ENCODE peak calls at places on chromosomes 13 and 19, in seven cellular contexts. C is Panc1, S is brain microvascular endothelial cell, L is bronchial epithelial cell, D is heart right ventricle, U is thoracic aorta, P is BE2C. A is an unnamed sample. For H3K27me3, the result is how much of the 10 kb centered on the place peaks cover.

GRCh38 chr13:36862002-36862706 is 43.1 kb downstream of the RFXAP start:
- DNase-seq in U (no peak), P (no peak), D (no peak), S (no peak), C (no peak), L (peak), A (no peak)

GRCh38 chr13:40485611-40486517 is 180.6 kb downstream of the FOXO1 start:
- DNase-seq in P (no peak), D (no peak), U (no peak), C (no peak), L (no peak), S (no peak), A (no peak)

GRCh38 chr19:33675501-33676124 is 53.9 kb downstream of the CHST8 start:
- DNase-seq in D (no peak), L (no peak), C (no peak), S (no peak), P (no peak), U (no peak), A (no peak)

GRCh38 chr19:3557461-3558248 is at the start of gene MFSD12:
- DNase-seq in D (peak), S (peak), L (peak), C (no peak), U (peak), P (peak), A (peak)

GRCh38 chr19:47587295-47587694 is 14.3 kb upstream of the ZNF541 start:
- DNase-seq in S (no peak), C (no peak), U (no peak), P (no peak), D (no peak), L (peak), A (no peak)

GRCh38 chr19:18262917-18263316 is 11.3 kb downstream of the IQCN start:
- DNase-seq in P (no peak), C (no peak), D (no peak), L (no peak), U (no peak), S (peak), A (no peak)

GRCh38 chr13:108560092-108560491 is 69.3 kb upstream of the MYO16 start:
- DNase-seq in S (no peak), U (no peak), P (no peak), L (no peak), C (no peak), D (no peak), A (no peak)

GRCh38 chr13:77325371-77325941 is 1.4 kb downstream of the MYCBP2 start:
- DNase-seq in C (no peak), S (no peak), P (no peak), U (no peak), L (peak), D (no peak), A (no peak)

GRCh38 chr13:42574435-42575311 is 721 bp downstream of the TNFSF11 start:
- DNase-seq in L (peak), P (no peak), C (no peak), S (no peak), D (no peak), U (no peak), A (no peak)

GRCh38 chr19:3783660-3784584 is 2.3 kb downstream of the MATK start:
- DNase-seq in S (no peak), D (no peak), U (no peak), P (peak), C (no peak), L (no peak), A (no peak)

GRCh38 chr13:97125051-97125809 is 96.9 kb upstream of the MBNL2 start:
- DNase-seq in P (peak), D (no peak), C (no peak), S (peak), L (peak), U (no peak), A (no peak)

GRCh38 chr13:97434417-97435296 is 688 bp downstream of the RAP2A start:
- DNase-seq in C (no peak), D (peak), P (peak), S (peak), L (peak), U (no peak), A (peak)

GRCh38 chr19:7676376-7676775 is 514 bp upstream of the MCEMP1 start:
- DNase-seq in D (no peak), U (no peak), L (no peak), C (no peak), S (no peak), P (no peak), A (no peak)

GRCh38 chr13:30143671-30144400 is 163.5 kb downstream of the KATNAL1 start:
- DNase-seq in U (no peak), S (peak), D (no peak), P (no peak), C (no peak), L (peak), A (no peak)

GRCh38 chr13:102913924-102914628 is 68.2 kb downstream of the ERCC5 start:
- DNase-seq in P (no peak), L (peak), U (no peak), C (no peak), S (no peak), D (no peak), A (no peak)

GRCh38 chr19:47225746-47226425 is 5.1 kb downstream of the BBC3 start:
- DNase-seq in S (peak), P (peak), C (no peak), U (peak), D (peak), L (peak), A (peak)

GRCh38 chr13:114148521-114148855 is 16.1 kb upstream of the RASA3 start:
- DNase-seq in U (no peak), S (no peak), P (no peak), L (no peak), D (no peak), C (no peak), A (no peak)

GRCh38 chr13:94860981-94861407 is 148.6 kb upstream of the SOX21 start:
- DNase-seq in D (no peak), P (no peak), U (no peak), L (peak), S (peak), C (no peak), A (no peak)

GRCh38 chr13:24270639-24271131 is 38.7 kb upstream of the C1QTNF9 start:
- DNase-seq in D (peak), U (no peak), S (peak), C (no peak), P (no peak), L (peak), A (no peak)

GRCh38 chr13:100674363-100674847 is at the start of gene TMTC4:
- DNase-seq in S (no peak), U (no peak), L (no peak), C (no peak), D (no peak), P (no peak), A (no peak)

GRCh38 chr13:30306762-30307193 is 573 bp downstream of the KATNAL1 start:
- DNase-seq in P (peak), D (peak), S (peak), C (no peak), L (peak), U (peak), A (peak)

GRCh38 chr13:36370108-36370429 is 23.9 kb upstream of the SPART start:
- DNase-seq in D (peak), L (no peak), S (no peak), P (no peak), C (no peak), U (no peak), A (no peak)

GRCh38 chr13:29958476-29958875 is 108.1 kb upstream of the UBL3 start:
- DNase-seq in S (no peak), P (no peak), D (no peak), C (no peak), L (no peak), U (no peak), A (no peak)

GRCh38 chr13:50592412-50593145 is 250.9 kb downstream of the DLEU7 start:
- DNase-seq in P (no peak), L (peak), S (no peak), D (no peak), U (no peak), C (peak), A (no peak)

GRCh38 chr19:14139944-14140343 is 3.6 kb upstream of the ASF1B start:
- DNase-seq in U (no peak), L (no peak), S (no peak), C (no peak), P (no peak), D (no peak), A (no peak)

GRCh38 chr19:22832031-22832762 is at the start of gene ZNF723:
- DNase-seq in D (no peak), C (no peak), P (no peak), L (no peak), U (no peak), S (no peak), A (no peak)

GRCh38 chr19:9914315-9915207 is 21.8 kb downstream of the OLFM2 start:
- DNase-seq in C (no peak), S (peak), P (peak), U (no peak), D (peak), L (peak), A (no peak)

GRCh38 chr19:19050104-19050503 is 13.7 kb upstream of the SLC25A42 start:
- DNase-seq in U (no peak), D (no peak), C (no peak), L (peak), S (no peak), P (no peak), A (no peak)

GRCh38 chr19:34667349-34668076 is 9.4 kb downstream of the SCGB2B2 start:
- DNase-seq in L (no peak), U (no peak), P (no peak), S (no peak), C (no peak), D (no peak), A (no peak)

GRCh38 chr19:44754743-44755066 is 6.2 kb downstream of the BCL3 start:
- DNase-seq in P (no peak), L (no peak), S (no peak), U (no peak), D (no peak), C (no peak), A (no peak)
- H3K27me3 ChIP-seq in P (under half), L (under half), S (under half), U (under half), D (under half), C (under half), A (under half)

GRCh38 chr19:45967246-45967645 is 6.4 kb downstream of the NOVA2 start:
- DNase-seq in S (no peak), U (no peak), C (no peak), L (no peak), D (no peak), P (no peak), A (no peak)

GRCh38 chr19:45971260-45971902 is 2.3 kb downstream of the NOVA2 start:
- DNase-seq in C (no peak), S (no peak), P (no peak), U (no peak), D (peak), L (no peak), A (no peak)

GRCh38 chr19:45972081-45972943 is 1.4 kb downstream of the NOVA2 start:
- DNase-seq in P (no peak), U (no peak), D (peak), S (no peak), L (peak), C (no peak), A (no peak)

GRCh38 chr19:45968626-45969025 is 5.0 kb downstream of the NOVA2 start:
- DNase-seq in D (no peak), U (no peak), S (no peak), P (no peak), C (no peak), L (peak), A (no peak)

DNA sequence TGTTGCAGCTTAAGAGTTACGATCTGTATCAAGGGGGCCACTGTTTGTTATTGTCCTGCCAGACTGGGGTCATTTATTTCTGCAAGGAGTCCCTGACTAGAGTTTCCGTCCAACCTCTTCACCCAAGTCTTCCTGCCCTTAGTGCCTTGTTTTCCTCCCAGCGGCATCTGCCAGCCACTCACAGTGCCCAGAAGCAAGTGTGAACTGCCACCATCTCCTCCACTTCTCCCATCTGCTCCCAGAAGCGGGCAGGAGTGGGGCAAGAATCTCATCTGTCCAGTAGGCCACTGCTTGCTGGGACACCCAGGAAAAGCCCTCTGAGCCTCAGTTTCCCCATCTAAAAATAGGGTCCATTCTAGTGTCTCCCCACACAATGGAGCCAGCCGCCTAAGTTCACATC is 4.0 kb downstream of the NOVA2 start:
- DNase-seq in S (no peak), D (no peak), L (no peak), C (no peak), P (no peak), U (no peak), A (no peak)
- H3K27me3 ChIP-seq in S (under half), D (under half), L (under half), C (under half), P (under half), U (under half), A (under half)

GRCh38 chr13:20191311-20191901 is 1.3 kb downstream of the GJB2 start:
- DNase-seq in L (no peak), S (no peak), P (no peak), U (no peak), C (no peak), D (no peak), A (peak)

GRCh38 chr13:20192470-20193141 is at the start of gene GJB2:
- DNase-seq in U (no peak), P (no peak), C (no peak), S (no peak), L (no peak), D (no peak), A (no peak)

GRCh38 chr13:20193142-20193923 is 595 bp upstream of the GJB2 start:
- DNase-seq in P (no peak), C (no peak), U (no peak), D (no peak), S (no peak), L (no peak), A (peak)

GRCh38 chr13:20190481-20191310 is 2.0 kb downstream of the GJB2 start:
- DNase-seq in C (no peak), U (no peak), P (no peak), L (peak), D (no peak), S (peak), A (peak)

DNA sequence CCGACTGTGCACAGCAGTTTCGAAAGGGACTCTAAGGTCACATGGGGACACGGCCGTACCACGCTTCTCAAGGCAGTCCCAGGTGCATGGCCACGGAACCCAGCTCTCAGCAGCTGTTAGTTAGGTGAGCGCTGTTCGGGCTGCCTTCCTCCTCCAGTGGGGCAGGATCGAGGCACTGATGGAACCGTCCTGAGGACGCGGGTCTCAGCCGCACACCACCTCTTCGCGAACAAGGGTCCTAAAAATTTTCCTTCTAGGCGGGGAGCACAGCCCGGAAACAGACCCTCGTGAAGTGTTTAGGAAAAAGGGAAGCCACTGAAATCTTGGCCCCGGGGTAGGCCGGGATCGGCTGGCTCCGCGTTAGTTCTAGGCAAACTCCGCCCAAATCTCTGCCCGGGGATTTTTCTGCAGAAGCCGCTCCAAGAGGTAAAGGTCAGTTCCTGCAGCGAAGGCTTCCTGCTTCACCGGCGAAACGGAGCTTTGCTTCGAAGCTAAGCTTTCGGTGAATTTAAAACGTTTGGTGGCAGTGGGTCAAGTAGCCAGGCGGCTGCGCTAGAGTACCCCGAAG is 752 bp downstream of the GJB2 start:
- DNase-seq in C (no peak), L (no peak), U (no peak), D (no peak), P (no peak), S (no peak), A (peak)
- H3K27me3 ChIP-seq in C (under half), L (under half), U (under half), D (half or more), P (half or more), S (half or more), A (under half)

GRCh38 chr19:50911206-50912101 is at the start of gene KLK4:
- DNase-seq in U (no peak), D (no peak), L (no peak), C (no peak), P (no peak), S (no peak), A (no peak)
- H3K27me3 ChIP-seq in U (under half), D (half or more), L (under half), C (under half), P (under half), S (under half), A (under half)

GRCh38 chr13:27962982-27963381 is 6.1 kb downstream of the CDX2 start:
- DNase-seq in D (no peak), C (no peak), L (no peak), U (no peak), P (no peak), S (no peak), A (no peak)

GRCh38 chr13:27965740-27966640 is 3.1 kb downstream of the CDX2 start:
- DNase-seq in P (no peak), L (no peak), U (no peak), S (no peak), C (no peak), D (no peak), A (no peak)

GRCh38 chr13:27966641-27967202 is 2.4 kb downstream of the CDX2 start:
- DNase-seq in U (no peak), P (no peak), S (no peak), L (no peak), C (no peak), D (no peak), A (no peak)

GRCh38 chr13:27965343-27965739 is 3.8 kb downstream of the CDX2 start:
- DNase-seq in D (no peak), L (no peak), P (no peak), C (no peak), U (no peak), S (no peak), A (no peak)

DNA sequence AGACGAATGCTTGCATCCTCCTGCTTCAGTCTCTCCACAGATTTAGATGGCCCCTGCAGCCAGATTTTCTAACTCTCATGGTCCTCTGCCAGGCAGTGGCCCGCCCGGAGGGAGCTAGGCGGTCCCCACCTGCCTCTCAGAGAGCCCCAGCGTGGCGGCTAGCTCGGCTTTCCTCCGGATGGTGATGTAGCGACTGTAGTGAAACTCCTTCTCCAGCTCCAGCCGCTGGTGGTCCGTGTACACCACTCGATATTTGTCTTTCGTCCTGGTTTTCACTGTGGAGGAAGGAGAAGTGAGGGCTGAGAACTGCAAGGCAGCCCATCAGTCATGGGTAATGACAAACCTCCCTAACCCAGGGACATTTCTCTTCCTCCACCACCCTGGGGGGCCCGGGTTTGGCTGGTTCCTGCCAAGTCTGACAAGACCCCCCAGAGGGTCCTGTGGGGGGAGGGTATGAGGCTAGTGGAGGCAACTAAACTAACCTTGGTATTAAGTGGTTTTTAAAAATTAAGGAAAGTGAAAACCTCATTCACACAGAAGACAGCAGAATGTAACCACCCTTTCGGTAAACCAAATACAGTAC is 4.3 kb downstream of the CDX2 start:
- DNase-seq in P (no peak), U (no peak), L (no peak), C (no peak), S (no peak), D (no peak), A (no peak)
- H3K27me3 ChIP-seq in P (half or more), U (under half), L (half or more), C (under half), S (half or more), D (half or more), A (half or more)

GRCh38 chr19:1765182-1765903 is 12.0 kb downstream of the ONECUT3 start:
- DNase-seq in D (no peak), S (no peak), P (no peak), U (no peak), C (no peak), L (no peak), A (no peak)

GRCh38 chr19:1762243-1763140 is 9.2 kb downstream of the ONECUT3 start:
- DNase-seq in L (no peak), U (no peak), C (no peak), P (no peak), D (no peak), S (no peak), A (no peak)

GRCh38 chr19:1761528-1762242 is 8.4 kb downstream of the ONECUT3 start:
- DNase-seq in C (no peak), L (no peak), D (no peak), S (no peak), P (no peak), U (no peak), A (no peak)

GRCh38 chr19:1764293-1764683 is 11.0 kb downstream of the ONECUT3 start:
- DNase-seq in U (no peak), S (no peak), C (no peak), P (no peak), D (no peak), L (no peak), A (no peak)

DNA sequence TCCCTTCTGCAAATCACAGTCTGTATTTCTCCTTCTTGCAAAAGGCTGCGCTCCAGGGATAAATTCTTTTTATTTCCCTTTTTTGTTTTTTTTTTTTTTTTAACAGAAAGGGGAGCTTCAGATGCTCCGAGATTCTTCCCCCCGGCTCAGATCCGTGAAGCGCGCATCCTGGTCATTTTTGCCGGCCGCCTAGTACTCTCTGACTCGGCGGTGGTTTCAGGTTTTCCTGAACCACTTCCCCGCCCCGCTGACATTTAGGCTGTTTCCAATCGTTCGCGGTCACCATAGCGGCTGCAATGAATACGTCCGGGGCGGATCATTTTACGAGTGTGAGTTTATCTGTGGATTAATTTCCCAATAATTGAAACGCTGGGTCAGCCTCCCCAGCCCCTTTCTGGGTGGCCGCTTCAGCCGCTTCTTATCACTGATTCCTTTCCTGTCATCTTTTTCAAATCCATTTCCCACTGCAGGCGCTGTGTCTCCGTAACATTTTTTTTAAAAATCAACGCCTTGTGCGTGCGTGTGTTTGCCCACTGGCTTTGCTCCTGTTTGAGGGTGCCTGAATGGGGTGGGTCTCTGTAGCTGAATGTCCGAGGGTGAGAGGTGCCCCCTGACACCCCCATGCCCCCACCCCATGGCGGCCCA is 10.5 kb downstream of the ONECUT3 start:
- DNase-seq in C (no peak), S (no peak), P (no peak), D (no peak), U (no peak), L (no peak), A (no peak)
- H3K27me3 ChIP-seq in C (under half), S (half or more), P (half or more), D (half or more), U (under half), L (half or more), A (half or more)